ENCODE peak calls at places on chromosomes 16 and 17, in five cellular contexts. B is endodermal cell, Y is A549, V is RWPE2, I is osteocyte. Q is an unnamed sample.

GRCh38 chr16:1458977-1459341 is 14.6 kb upstream of the CCDC154 start:
- DNase-seq in Y (no peak), V (peak), B (no peak), I (no peak), Q (no peak)

GRCh38 chr17:58262149-58262548 is 18.6 kb downstream of the MPO start:
- DNase-seq in Y (no peak), V (no peak), B (no peak), I (no peak), Q (no peak)

GRCh38 chr16:3038256-3038655 is 1.5 kb upstream of the BICDL2 start:
- DNase-seq in B (peak), V (no peak), I (no peak), Y (no peak), Q (peak)

GRCh38 chr16:48383204-48383876 is 1.9 kb downstream of the SIAH1 start:
- DNase-seq in I (no peak), V (no peak), B (no peak), Y (no peak), Q (no peak)

GRCh38 chr17:14125518-14126125 is 56.3 kb downstream of the COX10 start:
- DNase-seq in Y (no peak), B (no peak), V (no peak), I (no peak), Q (no peak)

GRCh38 chr17:69733171-69734014 is 318.9 kb downstream of the MAP2K6 start:
- DNase-seq in I (no peak), Y (peak), B (no peak), V (peak), Q (no peak)

GRCh38 chr16:82748026-82748425 is 121.3 kb downstream of the CDH13 start:
- DNase-seq in I (no peak), Y (no peak), B (no peak), V (no peak), Q (no peak)

GRCh38 chr17:45666046-45666600 is 118.0 kb upstream of the CRHR1 start:
- DNase-seq in Y (no peak), B (peak), V (no peak), I (no peak), Q (no peak)

GRCh38 chr17:30062372-30062771 is 54.2 kb upstream of the NSRP1 start:
- DNase-seq in V (no peak), I (no peak), B (no peak), Y (no peak), Q (no peak)

DNA sequence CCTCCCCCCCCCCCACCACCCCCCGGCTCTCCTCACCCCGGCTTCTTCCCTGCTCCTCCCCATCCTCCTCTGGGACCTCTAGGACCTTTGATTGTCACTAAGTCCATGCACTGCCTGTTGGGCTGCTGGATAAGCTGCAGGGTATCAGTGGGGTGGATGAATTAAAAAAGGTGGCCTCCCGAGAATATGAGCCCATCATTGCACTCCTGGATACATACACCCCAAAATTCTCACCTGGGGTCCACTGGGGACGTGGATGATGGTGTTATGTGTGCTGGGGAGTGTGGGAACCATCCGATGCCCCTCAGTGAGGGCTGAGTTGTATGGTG is 88.8 kb downstream of the IRF8 start:
- DNase-seq in I (no peak), B (no peak), Y (no peak), V (no peak), Q (no peak)
- TF ChIP-seq CTCF in I (no peak), B (no peak), Y (no peak), V (peak), Q (no peak)

GRCh38 chr16:12697437-12697836 is 106.2 kb downstream of the CPPED1 start:
- DNase-seq in B (no peak), Y (no peak), I (no peak), V (no peak), Q (no peak)
- TF ChIP-seq CTCF in B (no peak), Y (no peak), I (no peak), V (no peak), Q (no peak)

GRCh38 chr17:40311575-40311974 is 2.6 kb downstream of the RARA start:
- DNase-seq in I (no peak), V (no peak), B (no peak), Y (no peak), Q (peak)
- TF ChIP-seq CTCF in I (no peak), V (no peak), B (no peak), Y (no peak), Q (no peak)

DNA sequence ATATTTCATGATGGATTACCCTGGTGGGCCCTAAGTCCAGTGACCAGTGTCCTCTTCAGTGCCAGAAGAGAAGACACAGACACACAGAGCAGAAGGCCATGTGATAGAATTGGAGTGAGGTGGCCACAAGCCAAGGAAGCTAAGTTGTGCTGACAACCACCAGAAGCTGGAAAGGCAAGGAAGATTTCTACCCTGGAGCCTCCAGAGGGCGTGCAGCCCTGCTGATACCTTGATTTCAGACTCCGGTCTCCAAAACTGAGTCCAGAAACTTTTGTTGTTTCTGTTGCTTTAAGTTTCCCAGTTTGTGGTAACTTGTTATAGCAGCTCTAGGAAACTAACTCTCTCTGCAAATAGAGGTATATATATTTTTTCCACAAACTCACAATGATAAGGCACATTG is 396.6 kb upstream of the ASIC2 start:
- DNase-seq in I (no peak), Y (peak), B (peak), V (no peak), Q (no peak)
- TF ChIP-seq CTCF in I (no peak), Y (peak), B (peak), V (no peak), Q (no peak)

Q was measured in Calu3.